ENCODE peak calls at places on chromosomes 4 and X, in six cellular contexts. Z, F, U, Y, D and W are unnamed samples.

GRCh38 chrX:22247169-22247568 is 25.5 kb upstream of the CBLL2 start:
- DNase-seq in F (no peak), Z (no peak), Y (peak; percentile 41), D (no peak), U (no peak), W (no peak)

GRCh38 chr4:75666299-75666698 is 6.9 kb downstream of the G3BP2 start:
- DNase-seq in Z (no peak), U (no peak), F (no peak), Y (no peak), D (no peak), W (no peak)

GRCh38 chrX:150446995-150447394 is 83.9 kb downstream of the MAMLD1 start:
- DNase-seq in Z (no peak), F (no peak), Y (peak; percentile 43), D (no peak), U (no peak), W (no peak)

GRCh38 chr4:55066018-55066417 is 59.4 kb downstream of the KDR start:
- DNase-seq in Y (no peak), Z (no peak), F (no peak), U (no peak), D (no peak), W (no peak)

GRCh38 chrX:153981771-153982533 is 9.4 kb downstream of the TMEM187 start:
- DNase-seq in U (peak; percentile 58), D (peak; percentile 76), F (no peak), Y (no peak), Z (peak; percentile 73), W (peak; percentile 53)

GRCh38 chrX:21408776-21409175 is 34.6 kb downstream of the CNKSR2 start:
- DNase-seq in Z (no peak), U (no peak), Y (no peak), F (no peak), D (no peak), W (no peak)

GRCh38 chrX:3638280-3638873 is 75.1 kb downstream of the PRKX start:
- DNase-seq in Z (no peak), U (no peak), D (no peak), F (peak; percentile 76), Y (peak; percentile 48), W (no peak)

GRCh38 chr4:2878346-2878745 is 34.7 kb downstream of the ADD1 start:
- DNase-seq in U (no peak), Z (no peak), F (no peak), D (no peak), Y (no peak), W (no peak)

GRCh38 chr4:41287005-41287404 is 30.3 kb downstream of the UCHL1 start:
- DNase-seq in Z (no peak), D (no peak), F (no peak), U (no peak), Y (peak; percentile 48), W (no peak)

GRCh38 chr4:148211533-148211932 is 230.7 kb downstream of the NR3C2 start:
- DNase-seq in F (no peak), U (no peak), D (no peak), Z (no peak), Y (no peak), W (no peak)

GRCh38 chr4:93184093-93184492 is 644.5 kb upstream of the ATOH1 start:
- DNase-seq in Y (no peak), D (no peak), U (no peak), F (no peak), Z (no peak), W (no peak)

GRCh38 chrX:143580266-143580665 is 55.6 kb downstream of the SLITRK4 start:
- DNase-seq in U (no peak), Z (no peak), D (no peak), Y (no peak), F (no peak), W (no peak)

GRCh38 chrX:14352511-14352910 is 176.8 kb upstream of the GLRA2 start:
- DNase-seq in Y (no peak), F (no peak), D (no peak), U (no peak), Z (no peak), W (no peak)

GRCh38 chrX:148310402-148311200 is 189.8 kb upstream of the AFF2 start:
- DNase-seq in Y (no peak), U (peak; percentile 51), Z (no peak), D (no peak), F (no peak), W (no peak)

GRCh38 chrX:16843208-16843909 is 26.8 kb downstream of the RBBP7 start:
- DNase-seq in D (no peak), Z (no peak), U (no peak), Y (no peak), F (no peak), W (no peak)

GRCh38 chrX:52217494-52218160 is 32.9 kb downstream of the MAGED4 start:
- DNase-seq in Y (no peak), U (no peak), Z (no peak), F (no peak), D (peak; percentile 32), W (no peak)

GRCh38 chr4:110586137-110586850 is 36.6 kb downstream of the PITX2 start:
- DNase-seq in F (no peak), D (no peak), Z (no peak), U (no peak), Y (peak; percentile 69), W (no peak)

GRCh38 chr4:110589297-110589696 is 33.6 kb downstream of the PITX2 start:
- DNase-seq in Y (peak; percentile 11), F (no peak), U (no peak), D (no peak), Z (no peak), W (no peak)

GRCh38 chr4:110587666-110588285 is 35.1 kb downstream of the PITX2 start:
- DNase-seq in F (no peak), Y (no peak), D (no peak), U (no peak), Z (no peak), W (no peak)
- H3K27ac ChIP-seq in F (no peak overlapping the region), Y (no peak overlapping the region), D (no peak overlapping the region), U (no peak overlapping the region), Z (no peak overlapping the region), W (no peak overlapping the region)

GRCh38 chr4:121656269-121656641 is 40.5 kb downstream of the ANXA5 start:
- DNase-seq in F (no peak), Y (peak; percentile 79), D (no peak), U (peak; percentile 12), Z (peak; percentile 51), W (peak; percentile 31)
- H3K27ac ChIP-seq in F (no peak overlapping the region), Y (no peak overlapping the region), D (no peak overlapping the region), U (no peak overlapping the region), Z (no peak overlapping the region), W (no peak overlapping the region)

DNA sequence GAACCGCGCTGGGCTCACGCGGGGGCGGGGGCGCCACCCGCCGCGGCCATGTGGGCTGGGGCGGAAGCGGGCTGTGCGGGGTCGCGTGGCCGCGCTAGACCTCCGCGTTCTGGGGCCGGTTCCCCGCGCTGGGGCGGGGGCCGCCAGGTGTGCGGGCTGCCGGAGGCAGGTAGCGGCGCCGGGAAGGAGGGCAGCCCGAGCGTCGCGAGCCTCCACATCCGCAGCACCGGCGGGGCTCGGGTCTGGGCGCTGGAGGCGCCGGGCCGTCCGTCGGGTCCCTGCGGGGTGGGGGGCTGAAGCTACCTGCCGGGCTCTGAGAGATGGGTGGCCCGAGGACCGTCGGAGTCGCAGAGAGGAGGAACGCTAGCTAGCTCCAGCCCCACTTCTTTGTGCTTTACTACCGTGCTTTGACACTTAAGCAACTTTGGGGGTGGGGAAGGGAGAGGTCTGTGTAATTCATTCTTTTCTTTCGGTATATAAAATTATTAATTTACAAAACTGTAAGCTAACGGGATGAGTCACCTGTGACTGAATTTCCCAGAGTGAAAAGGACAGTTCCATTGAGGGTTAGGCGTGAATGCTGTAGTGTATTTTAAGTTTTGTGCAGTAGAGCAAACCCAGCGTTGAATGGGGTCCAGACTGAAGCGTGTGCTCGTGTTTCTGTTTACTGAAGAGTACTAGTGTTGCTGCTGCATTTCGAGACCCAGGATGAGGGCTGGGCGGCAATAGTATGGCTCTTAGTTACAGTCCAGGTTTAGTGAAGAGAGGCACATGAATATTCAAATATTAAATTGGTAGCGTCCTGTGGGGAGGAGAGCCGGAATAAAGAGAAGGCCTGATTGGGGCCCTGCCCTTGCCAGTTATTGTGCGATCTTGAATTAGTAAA is 778 bp downstream of the METAP1 start:
- DNase-seq in Y (peak; percentile 55), D (no peak), U (no peak), F (no peak), Z (no peak), W (no peak)
- H3K27ac ChIP-seq in Y (peak overlapping the region; percentile 98), D (no peak overlapping the region), U (peak overlapping the region; percentile 85), F (peak overlapping the region; percentile 92), Z (peak overlapping the region; percentile 85), W (peak overlapping the region; percentile 94)

DNA sequence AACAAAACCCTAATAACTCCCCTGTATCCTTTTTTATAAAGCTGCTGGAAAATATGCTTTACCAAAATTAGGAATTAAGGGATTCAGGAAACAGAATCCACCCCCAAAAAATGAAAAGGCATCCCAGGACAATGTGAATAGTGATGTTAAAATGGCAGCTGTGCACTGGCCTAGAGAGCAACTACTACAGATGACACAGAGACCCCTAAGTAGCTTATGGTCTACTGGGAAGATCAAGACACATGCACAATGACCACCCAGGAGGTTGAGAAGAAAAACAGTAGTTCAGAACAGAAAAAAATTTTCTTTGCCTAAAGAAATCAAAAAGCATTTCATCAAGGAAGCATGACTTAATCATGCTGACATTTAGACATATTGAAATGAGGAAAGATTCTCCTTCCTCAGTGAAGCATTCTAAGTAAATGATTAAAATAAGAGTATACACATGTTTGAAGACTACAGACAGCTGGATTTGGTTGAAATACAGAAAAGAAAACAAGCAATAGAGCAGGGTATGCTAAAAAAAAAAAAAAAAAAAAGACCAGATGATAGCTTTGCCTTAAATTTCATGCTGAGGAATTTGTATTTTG is 117.3 kb downstream of the WDFY3 start:
- DNase-seq in F (no peak), D (no peak), Y (no peak), Z (no peak), U (no peak), W (no peak)
- H3K27ac ChIP-seq in F (no peak overlapping the region), D (peak overlapping the region; percentile 28), Y (no peak overlapping the region), Z (no peak overlapping the region), U (no peak overlapping the region), W (peak overlapping the region; percentile 39)

GRCh38 chrX:131741103-131741581 is 197.3 kb downstream of the OR13H1 start:
- DNase-seq in F (peak; percentile 78), U (no peak), Z (no peak), D (peak; percentile 87), Y (peak; percentile 81), W (peak; percentile 69)
- H3K27ac ChIP-seq in F (peak overlapping the region; percentile 84), U (peak overlapping the region; percentile 67), Z (no peak overlapping the region), D (no peak overlapping the region), Y (peak overlapping the region; percentile 83), W (peak overlapping the region; percentile 88)

GRCh38 chr4:139208404-139208945 is 31.5 kb upstream of the ELF2 start:
- DNase-seq in Z (no peak), F (no peak), U (no peak), D (no peak), Y (peak; percentile 91), W (no peak)
- H3K27ac ChIP-seq in Z (peak overlapping the region; percentile 25), F (no peak overlapping the region), U (no peak overlapping the region), D (no peak overlapping the region), Y (peak overlapping the region; percentile 22), W (no peak overlapping the region)

DNA sequence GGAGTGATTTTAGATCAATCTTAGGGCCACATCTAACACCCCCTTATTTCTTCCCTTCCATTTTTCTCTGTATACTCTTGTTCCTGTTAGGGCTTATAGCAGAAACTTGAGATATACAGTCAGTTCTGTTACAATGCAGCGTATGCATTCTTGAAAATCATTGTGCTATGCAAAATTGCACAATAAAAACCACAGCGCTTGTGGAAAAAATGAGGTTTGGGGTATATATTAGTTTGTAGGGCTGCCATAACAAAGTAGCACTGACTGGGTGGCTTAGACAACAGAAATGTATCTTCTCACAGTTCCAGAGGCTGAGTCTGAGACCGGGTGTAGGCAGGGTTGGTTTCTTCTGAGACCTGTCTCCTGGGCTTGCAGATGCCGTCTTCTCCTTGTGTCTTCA is 59.0 kb downstream of the WWC2 start:
- DNase-seq in Z (no peak), F (no peak), Y (peak; percentile 90), U (no peak), D (no peak), W (no peak)
- H3K27ac ChIP-seq in Z (no peak overlapping the region), F (no peak overlapping the region), Y (peak overlapping the region; percentile 62), U (no peak overlapping the region), D (no peak overlapping the region), W (no peak overlapping the region)